ENCODE peak calls at places on chromosomes 13 and 19, in seven cellular contexts. L is transverse colon, W is GM23338, O is GM12891, A is spleen, K is Panc1, Q is esophagus muscularis mucosa. F is an unnamed sample.

GRCh38 chr13:103403148-103403740 is 337.0 kb upstream of the SLC10A2 start:
- DNase-seq in Q (no peak), L (no peak), O (no peak), W (no peak), A (no peak), K (no peak), F (no peak)

GRCh38 chr19:54211214-54211613 is 10.6 kb downstream of the RPS9 start:
- DNase-seq in K (no peak), L (no peak), W (no peak), A (peak; percentile 75), Q (no peak), O (no peak), F (no peak)

GRCh38 chr13:29438772-29439171 is 156.7 kb downstream of the SLC7A1 start:
- DNase-seq in Q (no peak), O (no peak), A (no peak), W (no peak), K (no peak), L (no peak), F (no peak)

GRCh38 chr19:7590256-7590655 is 5.4 kb upstream of the CAMSAP3 start:
- DNase-seq in K (no peak), A (no peak), L (peak; percentile 50), W (no peak), O (no peak), Q (no peak), F (peak; percentile 63)

GRCh38 chr19:16850133-16850532 is 20.9 kb downstream of the SIN3B start:
- DNase-seq in Q (no peak), A (no peak), K (no peak), O (no peak), W (no peak), L (no peak), F (no peak)

GRCh38 chr19:39839678-39840327 is 5.8 kb upstream of the DYRK1B start:
- DNase-seq in W (no peak), Q (no peak), A (no peak), L (no peak), O (no peak), K (no peak), F (no peak)

GRCh38 chr19:8640402-8641004 is 10.1 kb downstream of the NFILZ start:
- DNase-seq in Q (no peak), A (peak; percentile 89), W (no peak), K (no peak), O (no peak), L (peak; percentile 36), F (no peak)

GRCh38 chr13:40026174-40026585 is 370.7 kb downstream of the COG6 start:
- DNase-seq in O (peak; percentile 14), W (no peak), L (no peak), A (no peak), K (no peak), Q (no peak), F (no peak)

GRCh38 chr19:53057904-53058579 is 13.5 kb downstream of the ERVV-2 start:
- DNase-seq in K (no peak), W (peak; percentile 97), L (no peak), Q (no peak), A (no peak), O (no peak), F (no peak)

GRCh38 chr13:20090349-20090748 is 70.5 kb downstream of the GJA3 start:
- DNase-seq in K (no peak), L (no peak), W (no peak), Q (no peak), A (no peak), O (no peak), F (no peak)

GRCh38 chr19:2976609-2977000 is 759 bp upstream of the TLE6 start:
- DNase-seq in K (no peak), Q (no peak), W (peak; percentile 45), O (no peak), A (no peak), L (no peak), F (no peak)

GRCh38 chr13:70941454-70941853 is 833.2 kb upstream of the KLHL1 start:
- DNase-seq in K (no peak), L (no peak), Q (no peak), A (no peak), O (no peak), W (no peak), F (no peak)

GRCh38 chr13:37618554-37618953 is 20.0 kb upstream of the POSTN start:
- DNase-seq in W (no peak), Q (no peak), K (no peak), O (no peak), A (no peak), L (no peak), F (no peak)

GRCh38 chr13:30934803-30935202 is 2.3 kb downstream of the TEX26 start:
- DNase-seq in A (no peak), L (no peak), W (no peak), K (no peak), O (no peak), Q (peak; percentile 72), F (peak; percentile 42)

GRCh38 chr19:8231073-8231604 is 22.0 kb downstream of the CERS4 start:
- DNase-seq in O (no peak), A (no peak), L (no peak), Q (no peak), W (no peak), K (no peak), F (no peak)

GRCh38 chr13:19984430-19985218 is 26.1 kb downstream of the ZMYM2 start:
- DNase-seq in Q (no peak), O (no peak), L (no peak), K (peak; percentile 2), W (peak; percentile 84), A (no peak), F (no peak)

GRCh38 chr19:49591731-49592485 is 926 bp downstream of the PRR12 start:
- DNase-seq in W (peak; percentile 82), O (no peak), Q (no peak), A (peak; percentile 89), L (peak; percentile 50), K (no peak), F (peak; percentile 38)

GRCh38 chr19:49132974-49133609 is 13.7 kb downstream of the PPFIA3 start:
- DNase-seq in W (peak; percentile 84), O (no peak), K (no peak), L (peak; percentile 58), A (no peak), Q (no peak), F (no peak)

GRCh38 chr19:18340990-18341868 is 831 bp downstream of the PGPEP1 start:
- DNase-seq in W (peak; percentile 47), L (peak; percentile 78), O (peak; percentile 80), Q (no peak), K (no peak), A (peak; percentile 93), F (peak; percentile 89)

DNA sequence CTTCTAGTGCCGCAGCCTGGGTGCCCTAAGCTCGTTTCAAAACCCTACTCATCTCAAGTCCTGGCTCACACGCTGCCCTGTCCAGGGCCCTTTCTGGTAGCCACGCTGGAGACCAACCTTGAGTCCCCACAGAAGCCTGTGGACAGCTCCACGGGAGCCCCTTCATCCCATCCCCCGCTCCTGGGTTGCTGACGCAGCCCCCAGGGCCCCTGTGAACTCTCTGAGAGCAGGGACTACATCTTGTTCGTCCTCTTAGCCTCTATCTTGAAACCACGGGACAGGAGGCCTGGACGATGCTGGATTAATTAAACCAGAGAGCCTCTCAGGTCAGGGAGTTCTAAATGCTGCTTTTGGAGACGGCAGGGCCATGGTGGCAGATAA is 7.4 kb downstream of the MLLT1 start:
- DNase-seq in K (no peak), L (no peak), W (no peak), Q (no peak), A (no peak), O (no peak), F (no peak)
- TF ChIP-seq POLR2AphosphoS5 in K (no peak), L (no peak), W (no peak), Q (no peak), A (no peak), O (no peak), F (no peak)

GRCh38 chr13:110685305-110685704 is 20.6 kb downstream of the CARS2 start:
- DNase-seq in K (no peak), A (peak; percentile 8), Q (no peak), O (no peak), L (no peak), W (no peak), F (no peak)
- TF ChIP-seq POLR2AphosphoS5 in K (no peak), A (no peak), Q (peak; percentile 26), O (no peak), L (peak; percentile 48), W (no peak), F (no peak)

GRCh38 chr19:406999-407491 is 1.9 kb downstream of the C2CD4C start:
- DNase-seq in L (no peak), A (peak; percentile 54), O (no peak), K (no peak), Q (no peak), W (no peak), F (no peak)
- TF ChIP-seq POLR2AphosphoS5 in L (no peak), A (no peak), O (no peak), K (no peak), Q (no peak), W (no peak), F (no peak)

GRCh38 chr19:41872384-41872774 is 4.7 kb upstream of the CD79A start:
- DNase-seq in Q (no peak), W (no peak), L (no peak), A (no peak), O (no peak), K (no peak), F (no peak)
- TF ChIP-seq POLR2AphosphoS5 in Q (no peak), W (peak; percentile 74), L (no peak), A (no peak), O (no peak), K (no peak), F (no peak)

DNA sequence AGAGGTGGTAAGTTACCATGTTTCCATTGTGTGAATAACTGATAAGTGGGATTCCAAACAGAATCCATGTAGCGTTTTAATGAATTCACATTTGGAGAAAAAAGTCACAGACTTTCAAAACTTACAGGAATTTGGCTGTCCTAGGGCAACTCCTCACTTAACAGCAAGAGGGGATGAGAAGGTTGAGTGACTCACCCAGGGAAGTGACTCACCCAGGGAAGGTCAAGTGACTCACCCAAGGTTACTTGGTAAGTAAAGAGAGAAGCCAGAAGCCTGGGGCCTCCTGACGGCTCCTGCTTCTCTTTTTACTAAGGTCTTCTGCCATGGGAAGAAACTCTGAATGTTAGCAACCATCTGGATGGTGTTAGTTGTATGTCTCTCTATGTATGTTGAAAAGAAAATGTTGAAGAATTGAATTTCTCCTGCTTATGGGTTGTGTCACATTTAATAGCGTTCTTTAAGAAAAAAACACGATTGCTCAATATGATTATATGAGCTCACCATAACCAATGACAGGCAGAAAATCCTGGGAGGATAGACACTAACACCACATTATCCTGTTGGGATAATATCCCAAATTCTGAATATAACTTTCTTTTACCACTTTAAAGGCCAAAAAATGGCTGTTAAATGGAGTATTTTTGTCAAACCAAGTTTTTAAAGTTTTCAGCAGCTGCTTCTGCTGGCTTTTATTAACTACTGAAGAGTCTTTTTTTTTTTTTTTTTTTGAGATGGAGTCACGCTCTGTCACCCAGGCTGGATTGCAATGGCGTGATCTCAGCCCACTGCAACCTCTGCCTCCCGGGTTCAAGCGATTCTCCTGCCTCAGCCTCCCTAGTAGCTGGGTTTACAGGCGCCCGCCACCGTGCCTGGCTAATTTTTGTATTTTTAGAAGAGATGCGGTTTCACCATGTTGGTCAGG is 195.6 kb downstream of the GGACT start:
- DNase-seq in Q (peak; percentile 93), W (peak; percentile 67), O (no peak), L (peak; percentile 75), A (no peak), K (peak; percentile 94), F (peak; percentile 90)
- TF ChIP-seq POLR2AphosphoS5 in Q (peak; percentile 43), W (no peak), O (no peak), L (peak; percentile 64), A (peak; percentile 72), K (peak; percentile 76), F (peak; percentile 40)

GRCh38 chr19:46634656-46635218 is 1.3 kb downstream of the GNG8 start:
- DNase-seq in K (no peak), L (no peak), A (peak; percentile 74), O (no peak), W (peak; percentile 74), Q (no peak), F (peak; percentile 74)
- TF ChIP-seq POLR2AphosphoS5 in K (no peak), L (no peak), A (no peak), O (no peak), W (no peak), Q (no peak), F (no peak)

F was measured in upper lobe of left lung.